ENCODE peak calls at places on chromosome 5, in five cellular contexts. Q is AG04449, G is psoas muscle, A is hepatocyte, C is epithelial cell of esophagus. Y is an unnamed sample.

GRCh38 chr5:158451203-158451982 is 592.4 kb upstream of the CLINT1 start:
- DNase-seq in Q (no peak), A (peak), C (no peak), G (peak), Y (no peak)

GRCh38 chr5:150044334-150044681 is 42.0 kb downstream of the CSF1R start:
- DNase-seq in A (peak), G (no peak), C (peak), Q (no peak), Y (no peak)

GRCh38 chr5:109410389-109411174 is 808 bp upstream of the PJA2 start:
- DNase-seq in Q (no peak), G (peak), A (peak), C (peak), Y (peak)

GRCh38 chr5:68239485-68239884 is 23.9 kb downstream of the PIK3R1 start:
- DNase-seq in A (peak), Q (no peak), G (peak), C (peak), Y (peak)

GRCh38 chr5:147670815-147671214 is 111.7 kb downstream of the JAKMIP2 start:
- DNase-seq in A (no peak), G (no peak), Q (no peak), C (no peak), Y (no peak)

GRCh38 chr5:19498852-19499251 is 489.1 kb downstream of the CDH18 start:
- DNase-seq in C (peak), G (no peak), A (no peak), Q (no peak), Y (no peak)

GRCh38 chr5:115589043-115589442 is 13.2 kb downstream of the TICAM2 start:
- DNase-seq in G (no peak), A (no peak), C (no peak), Q (no peak), Y (no peak)

GRCh38 chr5:179974946-179975712 is 67.4 kb upstream of the TBC1D9B start:
- DNase-seq in Q (no peak), C (peak), G (no peak), A (peak), Y (no peak)

GRCh38 chr5:180470966-180471582 is 23.1 kb upstream of the CNOT6 start:
- DNase-seq in G (no peak), A (peak), Q (no peak), C (peak), Y (peak)

GRCh38 chr5:100644206-100644605 is 109.0 kb downstream of the FAM174A start:
- DNase-seq in Q (no peak), G (no peak), A (no peak), C (no peak), Y (no peak)

GRCh38 chr5:76715484-76715733 is 517 bp upstream of the F2R start:
- DNase-seq in C (no peak), G (no peak), Q (no peak), A (no peak), Y (no peak)

GRCh38 chr5:177020033-177020432 is 2.5 kb upstream of the ZNF346 start:
- DNase-seq in G (no peak), A (no peak), Q (no peak), C (peak), Y (no peak)

GRCh38 chr5:73447234-73448071 is 1.1 kb downstream of the FOXD1 start:
- DNase-seq in G (peak), A (peak), Q (no peak), C (peak), Y (no peak)

GRCh38 chr5:178114325-178115135 is 1.2 kb downstream of the N4BP3 start:
- DNase-seq in G (no peak), C (no peak), Q (no peak), A (no peak), Y (no peak)

DNA sequence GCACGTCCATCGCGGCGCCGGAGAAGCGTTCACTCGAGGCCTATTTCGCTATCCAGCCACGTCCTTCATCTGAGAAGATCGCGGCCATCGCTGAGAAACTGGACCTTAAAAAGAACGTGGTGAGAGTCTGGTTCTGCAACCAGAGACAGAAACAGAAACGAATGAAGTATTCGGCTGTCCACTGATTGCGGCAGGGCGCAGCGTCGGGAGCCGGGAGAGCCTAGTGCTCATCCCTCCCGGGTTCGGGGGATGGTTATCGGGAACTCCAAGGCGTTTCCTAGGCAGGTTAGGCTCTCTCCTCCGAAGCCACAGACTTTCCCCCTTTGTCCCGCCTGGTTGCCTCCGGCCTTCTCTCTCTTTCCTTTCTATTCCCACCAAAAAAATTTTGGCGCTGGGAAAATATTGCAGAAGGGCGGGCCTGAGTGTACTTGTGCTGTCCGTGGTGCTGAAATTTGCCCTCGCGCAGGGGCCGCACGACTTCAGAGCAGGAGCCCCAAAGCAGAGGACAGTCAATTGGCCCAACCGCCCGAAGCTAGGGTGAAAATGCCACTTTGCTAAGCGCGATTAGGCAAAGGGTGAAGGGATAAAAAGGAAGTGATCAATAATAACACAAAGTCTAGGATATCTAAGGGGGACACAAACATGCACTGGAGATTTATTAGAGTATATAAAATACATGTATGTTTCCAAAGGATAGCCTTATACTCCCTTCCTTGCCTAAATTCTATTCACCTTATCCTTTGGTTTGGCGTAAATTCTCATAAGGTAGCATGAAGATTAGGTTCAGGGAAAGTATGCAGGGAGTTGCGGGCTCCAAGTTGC is 1.8 kb downstream of the POU4F3 start:
- DNase-seq in Q (no peak), C (peak), G (peak), A (peak), Y (peak)
- H3K4me3 ChIP-seq in Q (peak), C (no peak), G (peak), A (no peak), Y (no peak)

DNA sequence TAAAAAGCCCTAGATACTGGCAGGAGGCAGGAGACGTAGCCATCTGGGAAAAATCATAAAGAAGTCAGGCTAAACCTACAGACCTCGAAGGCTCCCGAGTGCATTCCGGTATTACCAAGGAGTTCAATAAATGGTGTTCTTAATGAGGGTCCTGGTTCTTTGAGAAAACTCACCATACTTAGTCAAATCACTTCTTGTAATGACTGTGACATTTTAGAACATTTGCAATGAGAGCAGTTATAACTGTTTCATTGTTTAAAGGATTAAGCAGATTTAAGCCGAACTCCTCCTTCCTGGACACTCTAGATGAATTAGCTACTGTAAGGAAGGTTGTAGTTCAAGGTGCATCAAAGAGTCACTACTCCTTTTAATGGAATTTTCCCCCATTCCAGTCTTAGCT is 67.8 kb downstream of the EFNA5 start:
- DNase-seq in C (no peak), G (no peak), A (no peak), Q (no peak), Y (no peak)
- H3K4me3 ChIP-seq in C (no peak), G (no peak), A (no peak), Q (no peak), Y (no peak)

GRCh38 chr5:60842859-60843692 is 993 bp downstream of the ELOVL7 start:
- DNase-seq in Q (no peak), G (no peak), A (peak), C (peak), Y (no peak)
- H3K4me3 ChIP-seq in Q (peak), G (peak), A (peak), C (peak), Y (peak)

DNA sequence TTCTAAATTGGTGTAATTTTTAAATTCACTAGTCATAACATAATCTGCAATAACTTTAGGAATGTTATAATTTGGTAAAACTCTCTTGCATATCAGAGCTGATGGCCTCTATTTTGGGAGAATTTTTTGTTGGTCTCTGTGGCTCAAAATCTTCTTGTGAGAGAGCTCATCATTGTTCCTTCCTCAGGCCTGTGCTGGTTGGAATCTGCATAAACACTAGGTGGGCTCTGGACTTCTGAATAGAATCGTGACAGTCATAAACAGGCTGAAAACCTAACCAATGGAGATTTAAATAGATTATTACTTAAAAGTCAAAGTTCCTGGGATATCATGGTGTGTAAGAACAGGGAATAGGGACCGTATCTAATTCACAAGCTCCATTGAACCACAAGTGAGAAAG is 1129.6 kb downstream of the CDH12 start:
- DNase-seq in A (no peak), Q (no peak), C (no peak), G (no peak), Y (no peak)
- H3K4me3 ChIP-seq in A (no peak), Q (no peak), C (no peak), G (no peak), Y (no peak)

GRCh38 chr5:1888541-1889251 is 6.0 kb upstream of the IRX4 start:
- DNase-seq in Q (no peak), A (no peak), G (peak), C (peak), Y (no peak)

GRCh38 chr5:1887400-1888360 is 5.0 kb upstream of the IRX4 start:
- DNase-seq in C (peak), G (peak), Q (no peak), A (no peak), Y (no peak)

GRCh38 chr5:1885777-1886633 is 3.3 kb upstream of the IRX4 start:
- DNase-seq in C (peak), A (no peak), Q (no peak), G (peak), Y (no peak)

GRCh38 chr5:1885476-1885755 is 2.7 kb upstream of the IRX4 start:
- DNase-seq in G (no peak), C (peak), Q (no peak), A (no peak), Y (no peak)

DNA sequence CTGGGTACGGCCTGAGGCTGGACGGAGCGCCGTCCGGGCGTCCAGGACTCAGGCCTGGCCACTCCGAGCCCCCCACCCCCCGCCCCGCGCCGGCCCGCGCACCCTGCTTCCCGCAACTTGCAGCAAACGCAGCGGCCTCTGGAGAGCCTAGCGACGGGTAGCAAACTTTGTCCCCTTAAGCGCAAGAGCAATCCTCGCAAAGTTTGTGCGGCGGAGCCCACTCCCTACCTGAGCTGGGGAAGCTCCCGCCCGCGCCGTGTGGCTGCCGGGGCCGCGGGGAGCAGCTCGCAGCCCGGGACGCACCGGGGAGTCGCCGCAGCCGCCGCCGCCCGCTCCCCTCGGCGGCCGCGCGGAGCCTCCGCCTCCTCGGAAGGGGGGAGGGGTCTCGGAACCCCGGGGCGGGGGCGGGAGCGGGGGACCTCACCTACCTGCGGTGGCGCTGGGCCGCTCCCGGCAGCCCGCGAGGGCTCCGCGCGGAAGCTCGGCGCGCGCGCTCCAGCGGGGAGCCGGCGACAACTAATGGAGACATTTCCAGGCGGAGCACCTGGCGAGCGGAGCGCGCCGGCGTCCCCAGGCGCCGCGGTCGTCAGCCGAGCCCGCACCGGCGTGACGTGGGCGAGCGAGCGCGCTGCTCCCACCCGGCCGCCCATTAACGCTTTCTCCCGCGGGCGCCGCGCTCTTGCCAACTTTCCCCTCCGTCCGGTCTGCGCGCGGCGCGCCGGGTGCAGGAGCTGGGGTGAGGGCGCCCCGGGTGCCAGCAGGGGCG is 4.1 kb upstream of the IRX4 start:
- DNase-seq in C (peak), G (peak), Q (no peak), A (no peak), Y (no peak)
- H3K4me3 ChIP-seq in C (peak), G (peak), Q (no peak), A (no peak), Y (peak)

GRCh38 chr5:173234129-173234793 is 745 bp downstream of the NKX2-5 start:
- DNase-seq in C (no peak), G (no peak), A (no peak), Q (no peak), Y (no peak)
- H3K4me3 ChIP-seq in C (no peak), G (peak), A (no peak), Q (peak), Y (no peak)

DNA sequence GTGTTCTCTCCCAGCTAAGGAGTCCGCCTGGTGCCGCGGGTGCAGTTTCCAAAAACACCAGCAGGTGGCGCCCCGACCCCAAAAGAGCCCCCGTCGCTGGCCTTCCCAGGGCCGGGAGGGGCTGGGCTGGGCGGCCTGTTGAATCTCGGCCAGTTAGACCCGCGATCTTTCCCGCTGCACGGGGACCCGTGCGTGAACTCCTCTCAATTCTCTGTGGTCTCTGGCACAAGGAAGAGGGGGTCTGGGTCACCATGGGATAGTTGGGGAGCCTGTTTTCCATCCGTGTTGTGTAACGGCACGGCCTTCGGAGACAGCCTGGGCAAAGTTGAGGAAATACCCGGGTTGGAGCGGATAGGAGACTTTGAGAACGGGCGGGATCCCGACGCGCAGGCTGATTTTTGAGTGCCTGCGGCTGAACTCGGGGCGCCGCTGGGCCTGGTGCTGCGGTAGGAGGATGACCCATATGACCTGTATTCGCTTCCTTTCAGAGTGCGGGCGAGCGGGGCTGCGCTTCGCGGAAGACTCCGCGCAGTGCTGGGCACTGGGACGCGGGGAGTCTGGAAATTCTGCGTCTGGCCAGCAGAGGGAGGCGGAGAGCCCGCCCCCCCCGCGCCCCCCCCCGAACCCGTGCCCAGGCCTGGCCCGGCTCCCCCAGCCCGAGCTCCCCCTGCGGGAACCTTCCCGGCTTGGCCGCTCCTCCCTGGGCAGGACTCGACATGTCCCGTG is 7.9 kb upstream of the PSD2 start:
- DNase-seq in A (peak), G (peak), C (peak), Q (no peak), Y (peak)
- H3K4me3 ChIP-seq in A (peak), G (peak), C (peak), Q (peak), Y (peak)